ENCODE peak calls at places on chromosomes 6 and 20, in six cellular contexts. D is GM12878, L is H1, Y is K562, W is HCT116, T is HepG2. F is an unnamed sample.

GRCh38 chr6:44452725-44453124 is 65.2 kb downstream of the CDC5L start:
- DNase-seq in D (no peak), L (no peak), Y (no peak), W (no peak), T (peak), F (no peak)

GRCh38 chr6:79040083-79040482 is 38.0 kb downstream of the PHIP start:
- DNase-seq in D (no peak), L (no peak), Y (no peak), W (no peak), T (no peak), F (no peak)

GRCh38 chr6:154433477-154434241 is 76.8 kb downstream of the CNKSR3 start:
- DNase-seq in D (no peak), L (no peak), Y (peak), W (no peak), T (peak), F (no peak)

GRCh38 chr6:39670519-39670918 is 54.7 kb downstream of the KIF6 start:
- DNase-seq in D (no peak), L (no peak), Y (no peak), W (no peak), T (no peak), F (no peak)

GRCh38 chr6:81818778-81819491 is 66.5 kb upstream of the TENT5A start:
- DNase-seq in D (peak), L (no peak), Y (no peak), W (no peak), T (no peak), F (no peak)

GRCh38 chr6:106124437-106125423 is 38.6 kb downstream of the PRDM1 start:
- DNase-seq in D (no peak), L (no peak), Y (no peak), W (no peak), T (no peak), F (no peak)

GRCh38 chr6:152091851-152092341 is 284.4 kb downstream of the ESR1 start:
- DNase-seq in D (no peak), L (no peak), Y (no peak), W (no peak), T (no peak), F (no peak)

GRCh38 chr20:48826064-48826463 is 1.7 kb downstream of the PREX1 start:
- DNase-seq in D (no peak), L (peak), Y (no peak), W (no peak), T (no peak), F (peak)

GRCh38 chr20:49866051-49866450 is 49.3 kb downstream of the SPATA2 start:
- DNase-seq in D (peak), L (no peak), Y (no peak), W (no peak), T (no peak), F (no peak)

GRCh38 chr20:60851826-60852704 is 400.0 kb upstream of the CDH4 start:
- DNase-seq in D (no peak), L (peak), Y (peak), W (no peak), T (peak), F (peak)

GRCh38 chr6:164347455-164347854 is 932.9 kb downstream of the QKI start:
- DNase-seq in D (no peak), L (no peak), Y (peak), W (no peak), T (no peak), F (no peak)

GRCh38 chr6:12354499-12354898 is 64.3 kb downstream of the EDN1 start:
- DNase-seq in D (peak), L (no peak), Y (no peak), W (no peak), T (no peak), F (peak)

GRCh38 chr6:153032255-153032882 is 29.9 kb upstream of the MTRF1L start:
- DNase-seq in D (no peak), L (no peak), Y (peak), W (peak), T (peak), F (no peak)

GRCh38 chr20:687468-688203 is 12.0 kb upstream of the SCRT2 start:
- DNase-seq in D (no peak), L (no peak), Y (no peak), W (no peak), T (no peak), F (no peak)

GRCh38 chr20:37355252-37356180 is 9.6 kb downstream of the SRC start:
- DNase-seq in D (no peak), L (no peak), Y (no peak), W (no peak), T (no peak), F (no peak)

DNA sequence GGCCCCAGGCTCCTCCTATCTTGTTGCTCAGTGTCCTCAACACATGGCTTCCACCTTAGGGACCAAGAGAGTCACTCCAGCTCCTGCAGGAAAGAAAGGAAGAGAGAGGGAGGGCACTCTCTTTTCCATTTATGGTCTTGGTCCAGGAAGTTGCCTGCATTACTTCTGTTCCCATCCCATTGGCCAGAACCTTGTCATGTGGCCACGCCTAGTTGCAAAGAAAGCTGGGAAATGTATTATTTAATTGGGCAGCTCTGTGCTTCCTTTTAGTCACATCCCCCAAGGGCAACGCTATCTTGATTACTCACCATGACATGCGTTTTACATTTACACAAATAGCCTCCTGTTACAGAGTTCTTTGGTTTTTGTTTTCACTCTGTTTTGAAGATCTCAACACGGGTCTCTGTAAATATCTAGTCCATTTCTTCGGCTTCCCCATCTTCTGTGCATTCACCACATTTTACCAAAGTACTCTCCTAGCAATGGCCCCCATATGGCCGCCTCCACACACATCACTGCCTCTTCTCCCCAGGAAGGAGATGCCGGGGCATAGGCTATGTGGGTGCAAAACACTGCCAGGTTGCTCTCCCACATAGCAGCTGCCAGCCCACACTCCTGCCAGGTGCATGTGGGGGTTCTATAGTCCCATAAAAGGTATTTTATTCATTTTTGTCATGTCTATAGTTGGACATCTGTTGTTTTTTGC is 35.7 kb upstream of the ZMYND8 start:
- DNase-seq in D (no peak), L (no peak), Y (peak), W (peak), T (peak), F (no peak)
- H3K4me3 ChIP-seq in D (no peak), L (no peak), Y (no peak), W (no peak), T (no peak), F (no peak)

GRCh38 chr6:4105980-4106536 is 27.1 kb upstream of the FAM217A start:
- DNase-seq in D (no peak), L (no peak), Y (no peak), W (no peak), T (peak), F (no peak)

GRCh38 chr6:4101298-4101697 is 22.4 kb upstream of the FAM217A start:
- DNase-seq in D (no peak), L (no peak), Y (no peak), W (no peak), T (no peak), F (no peak)

GRCh38 chr6:4100655-4101054 is 21.7 kb upstream of the FAM217A start:
- DNase-seq in D (no peak), L (no peak), Y (peak), W (no peak), T (no peak), F (no peak)

GRCh38 chr6:4103929-4104328 is 25.0 kb upstream of the FAM217A start:
- DNase-seq in D (no peak), L (no peak), Y (no peak), W (no peak), T (no peak), F (no peak)

DNA sequence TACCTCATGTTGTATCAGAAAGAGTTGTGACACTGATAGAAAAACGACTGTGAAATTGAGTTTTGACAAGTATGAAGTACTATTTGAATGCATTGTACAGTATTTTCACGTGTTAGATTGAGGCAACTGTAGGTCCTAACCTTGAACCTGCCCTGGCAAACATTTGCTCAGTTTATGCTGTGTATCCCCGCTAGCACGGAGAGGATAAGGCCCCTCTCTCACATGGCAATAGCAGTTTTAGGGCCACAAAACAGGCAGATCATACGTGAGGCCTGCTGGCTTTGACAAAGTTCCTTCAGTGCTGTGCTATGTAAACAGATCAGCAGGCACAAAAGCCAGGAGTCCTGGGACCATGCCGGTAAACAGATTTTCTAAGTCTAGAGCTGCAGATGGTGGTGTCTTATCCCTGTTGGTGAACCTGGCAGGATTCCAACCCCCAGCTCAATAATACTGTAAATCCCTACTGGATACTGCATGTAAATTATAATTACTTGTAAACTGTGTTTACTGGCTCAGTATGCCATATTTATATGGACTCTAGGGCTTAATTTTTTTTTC is 23.8 kb upstream of the FAM217A start:
- DNase-seq in D (no peak), L (no peak), Y (no peak), W (no peak), T (peak), F (no peak)
- TF ChIP-seq ZNF274 in D (no peak), L (no peak), Y (no peak), W (no peak), T (no peak), F (no peak)

GRCh38 chr6:27890351-27891299 is 21.6 kb downstream of the OR2B2 start:
- DNase-seq in D (peak), L (peak), Y (peak), W (peak), T (no peak), F (no peak)
- H3K9ac ChIP-seq in D (peak), L (peak), Y (peak), W (peak), T (no peak), F (peak)

GRCh38 chr6:36550473-36551000 is 3.3 kb upstream of the STK38 start:
- DNase-seq in D (no peak), L (no peak), Y (no peak), W (no peak), T (no peak), F (no peak)
- H3K4me3 ChIP-seq in D (no peak), L (no peak), Y (no peak), W (no peak), T (no peak), F (no peak)

GRCh38 chr6:129790786-129791185 is 70.3 kb downstream of the TMEM244 start:
- DNase-seq in D (no peak), L (no peak), Y (no peak), W (no peak), T (no peak), F (no peak)

GRCh38 chr6:129786548-129786947 is 74.6 kb downstream of the TMEM244 start:
- DNase-seq in D (no peak), L (no peak), Y (no peak), W (no peak), T (no peak), F (no peak)

GRCh38 chr6:129789974-129790373 is 71.1 kb downstream of the TMEM244 start:
- DNase-seq in D (no peak), L (no peak), Y (no peak), W (no peak), T (no peak), F (no peak)

GRCh38 chr6:129785756-129786135 is 75.4 kb downstream of the TMEM244 start:
- DNase-seq in D (no peak), L (no peak), Y (no peak), W (no peak), T (no peak), F (no peak)

GRCh38 chr6:129785081-129785755 is 75.2 kb upstream of the ARHGAP18 start:
- DNase-seq in D (no peak), L (no peak), Y (no peak), W (no peak), T (no peak), F (no peak)
- TF ChIP-seq ZNF274 in D (no peak), L (no peak), Y (no peak), W (no peak), T (no peak), F (no peak)

GRCh38 chr20:7359739-7360138 is 580.5 kb downstream of the HAO1 start:
- DNase-seq in D (no peak), L (no peak), Y (no peak), W (no peak), T (no peak), F (no peak)

GRCh38 chr20:7362601-7363000 is 577.7 kb downstream of the HAO1 start:
- DNase-seq in D (no peak), L (no peak), Y (no peak), W (no peak), T (no peak), F (no peak)

GRCh38 chr20:7358670-7359069 is 581.6 kb downstream of the HAO1 start:
- DNase-seq in D (no peak), L (no peak), Y (no peak), W (no peak), T (no peak), F (no peak)

GRCh38 chr20:7366189-7366588 is 574.1 kb downstream of the HAO1 start:
- DNase-seq in D (no peak), L (no peak), Y (no peak), W (no peak), T (no peak), F (no peak)

GRCh38 chr20:7361321-7361720 is 578.9 kb downstream of the HAO1 start:
- DNase-seq in D (no peak), L (no peak), Y (no peak), W (no peak), T (no peak), F (no peak)
- H3K9ac ChIP-seq in D (no peak), L (no peak), Y (no peak), W (no peak), T (no peak), F (no peak)

DNA sequence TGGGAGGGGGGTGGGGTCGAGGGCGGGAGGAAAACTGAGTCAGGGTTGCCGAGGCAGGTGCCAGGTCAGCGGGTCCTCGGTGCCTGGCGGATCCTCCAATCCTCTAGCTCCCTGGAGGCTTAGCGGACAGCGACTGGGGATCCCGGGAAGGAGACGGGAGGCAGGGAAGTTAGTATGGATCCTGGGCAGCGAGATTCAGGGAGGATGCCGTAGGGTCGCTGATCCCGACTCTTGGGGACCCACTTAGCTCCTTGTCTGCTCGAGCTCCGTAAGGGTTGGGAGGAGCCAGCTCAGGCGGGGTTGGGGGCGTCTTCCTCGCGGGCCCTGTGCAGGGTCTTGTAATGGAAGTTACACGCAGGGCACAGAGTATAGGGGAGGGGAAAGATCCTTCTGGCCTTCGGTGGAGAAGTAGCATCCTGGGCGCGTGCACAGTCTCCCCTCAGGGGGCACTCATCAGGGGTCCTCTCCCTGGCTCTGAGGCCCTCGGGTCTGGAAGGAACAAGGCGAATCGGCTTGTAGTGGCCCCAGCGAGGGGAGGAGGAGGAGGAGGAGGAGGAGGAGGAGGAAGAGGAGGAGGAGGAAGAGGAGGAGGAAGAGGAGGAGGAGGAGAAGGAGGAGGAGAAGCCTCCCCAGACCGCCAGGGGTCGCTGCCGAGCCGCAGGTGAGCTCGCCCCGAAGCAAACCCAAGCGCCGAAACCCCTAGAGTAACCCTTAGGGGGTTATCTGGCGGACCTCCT is 6.4 kb upstream of the SLC12A5 start:
- DNase-seq in D (no peak), L (peak), Y (peak), W (no peak), T (peak), F (no peak)
- H3K4me3 ChIP-seq in D (peak), L (peak), Y (peak), W (peak), T (peak), F (peak)

GRCh38 chr6:77366798-77367197 is 96.5 kb downstream of the HTR1B start:
- DNase-seq in D (no peak), L (no peak), Y (no peak), W (no peak), T (no peak), F (no peak)
- TF ChIP-seq ZNF274 in D (no peak), L (no peak), Y (no peak), W (no peak), T (no peak), F (no peak)

F was measured in NT2/D1.